ENCODE peak calls at places on chromosome 22, in eight cellular contexts. One of them, this sample, is unnamed.

GRCh38 chr22:39748877-39749276 is 144.7 kb downstream of the ENTHD1 start:
- DNase-seq in testis: no peak
- DNase-seq in thoracic aorta: no peak
- DNase-seq in cardiac muscle cell: no peak
- DNase-seq in neural crest cell: no peak
- DNase-seq in HFF-Myc: peak; percentile 33
- DNase-seq in mesothelial cell of epicardium: no peak
- DNase-seq in NB4: no peak
- DNase-seq in this sample: no peak

GRCh38 chr22:46728470-46728869 is 9.6 kb downstream of the CERK start:
- DNase-seq in thoracic aorta: no peak
- DNase-seq in HFF-Myc: no peak
- DNase-seq in neural crest cell: no peak
- DNase-seq in mesothelial cell of epicardium: no peak
- DNase-seq in testis: peak; percentile 34
- DNase-seq in cardiac muscle cell: no peak
- DNase-seq in NB4: no peak
- DNase-seq in this sample: no peak

GRCh38 chr22:46737976-46738641 is at the start of gene CERK:
- DNase-seq in mesothelial cell of epicardium: peak; percentile 66
- DNase-seq in neural crest cell: peak; percentile 53
- DNase-seq in testis: peak; percentile 70
- DNase-seq in HFF-Myc: no peak
- DNase-seq in thoracic aorta: no peak
- DNase-seq in NB4: peak; percentile 73
- DNase-seq in cardiac muscle cell: peak; percentile 90
- DNase-seq in this sample: peak; percentile 69

GRCh38 chr22:29266564-29267461 is 968 bp downstream of the RHBDD3 start:
- DNase-seq in testis: no peak
- DNase-seq in cardiac muscle cell: peak; percentile 5
- DNase-seq in neural crest cell: no peak
- DNase-seq in NB4: peak; percentile 39
- DNase-seq in HFF-Myc: no peak
- DNase-seq in thoracic aorta: no peak
- DNase-seq in mesothelial cell of epicardium: no peak
- DNase-seq in this sample: peak; percentile 23

GRCh38 chr22:31083923-31084810 is 3.0 kb downstream of the SMTN start:
- DNase-seq in HFF-Myc: no peak
- DNase-seq in neural crest cell: no peak
- DNase-seq in testis: no peak
- DNase-seq in cardiac muscle cell: no peak
- DNase-seq in NB4: peak; percentile 48
- DNase-seq in thoracic aorta: no peak
- DNase-seq in mesothelial cell of epicardium: no peak
- DNase-seq in this sample: no peak

GRCh38 chr22:17777005-17777716 is 2.9 kb upstream of the BID start:
- DNase-seq in HFF-Myc: no peak
- DNase-seq in mesothelial cell of epicardium: no peak
- DNase-seq in thoracic aorta: no peak
- DNase-seq in cardiac muscle cell: no peak
- DNase-seq in testis: no peak
- DNase-seq in neural crest cell: no peak
- DNase-seq in NB4: peak; percentile 81
- DNase-seq in this sample: no peak

GRCh38 chr22:35352214-35353111 is 28.4 kb upstream of the HMOX1 start:
- DNase-seq in testis: peak; percentile 52
- DNase-seq in NB4: peak; percentile 46
- DNase-seq in cardiac muscle cell: peak; percentile 57
- DNase-seq in HFF-Myc: no peak
- DNase-seq in neural crest cell: peak; percentile 21
- DNase-seq in thoracic aorta: peak; percentile 62
- DNase-seq in mesothelial cell of epicardium: no peak
- DNase-seq in this sample: peak; percentile 39

GRCh38 chr22:31185056-31185455 is 25.1 kb downstream of the RNF185 start:
- DNase-seq in thoracic aorta: no peak
- DNase-seq in testis: no peak
- DNase-seq in mesothelial cell of epicardium: no peak
- DNase-seq in neural crest cell: no peak
- DNase-seq in NB4: no peak
- DNase-seq in cardiac muscle cell: no peak
- DNase-seq in HFF-Myc: no peak
- DNase-seq in this sample: no peak

GRCh38 chr22:49023161-49023878 is 804.4 kb downstream of the BRD1 start:
- DNase-seq in thoracic aorta: no peak
- DNase-seq in neural crest cell: no peak
- DNase-seq in testis: no peak
- DNase-seq in NB4: no peak
- DNase-seq in cardiac muscle cell: no peak
- DNase-seq in mesothelial cell of epicardium: no peak
- DNase-seq in HFF-Myc: no peak
- DNase-seq in this sample: no peak

GRCh38 chr22:29956680-29957079 is 73.7 kb downstream of the MTMR3 start:
- DNase-seq in thoracic aorta: no peak
- DNase-seq in HFF-Myc: no peak
- DNase-seq in testis: no peak
- DNase-seq in NB4: no peak
- DNase-seq in cardiac muscle cell: no peak
- DNase-seq in mesothelial cell of epicardium: no peak
- DNase-seq in neural crest cell: no peak
- DNase-seq in this sample: no peak

GRCh38 chr22:49671331-49672012 is 156.2 kb downstream of the BRD1 start:
- DNase-seq in testis: no peak
- DNase-seq in neural crest cell: no peak
- DNase-seq in mesothelial cell of epicardium: no peak
- DNase-seq in NB4: no peak
- DNase-seq in thoracic aorta: no peak
- DNase-seq in HFF-Myc: no peak
- DNase-seq in cardiac muscle cell: no peak
- DNase-seq in this sample: no peak

GRCh38 chr22:46764779-46765485 is 2.5 kb downstream of the TBC1D22A start:
- DNase-seq in neural crest cell: no peak
- DNase-seq in mesothelial cell of epicardium: no peak
- DNase-seq in HFF-Myc: no peak
- DNase-seq in testis: no peak
- DNase-seq in thoracic aorta: no peak
- DNase-seq in NB4: no peak
- DNase-seq in cardiac muscle cell: no peak
- DNase-seq in this sample: no peak

GRCh38 chr22:38397189-38398097 is 57.6 kb downstream of the KCNJ4 start:
- DNase-seq in HFF-Myc: no peak
- DNase-seq in testis: no peak
- DNase-seq in mesothelial cell of epicardium: no peak
- DNase-seq in neural crest cell: no peak
- DNase-seq in thoracic aorta: no peak
- DNase-seq in cardiac muscle cell: peak; percentile 66
- DNase-seq in NB4: peak; percentile 72
- DNase-seq in this sample: peak; percentile 48

GRCh38 chr22:38455530-38456271 is 702 bp upstream of the KCNJ4 start:
- DNase-seq in neural crest cell: peak; percentile 58
- DNase-seq in NB4: no peak
- DNase-seq in testis: peak; percentile 59
- DNase-seq in mesothelial cell of epicardium: peak; percentile 69
- DNase-seq in HFF-Myc: no peak
- DNase-seq in thoracic aorta: no peak
- DNase-seq in cardiac muscle cell: peak; percentile 75
- DNase-seq in this sample: peak; percentile 86

GRCh38 chr22:29310863-29311339 is 4.5 kb downstream of the GAS2L1 start:
- DNase-seq in neural crest cell: peak; percentile 58
- DNase-seq in testis: peak; percentile 96
- DNase-seq in HFF-Myc: peak; percentile 89
- DNase-seq in thoracic aorta: peak; percentile 92
- DNase-seq in NB4: peak; percentile 86
- DNase-seq in mesothelial cell of epicardium: peak; percentile 86
- DNase-seq in cardiac muscle cell: no peak
- DNase-seq in this sample: peak; percentile 84

GRCh38 chr22:37057226-37057625 is 5.7 kb downstream of the KCTD17 start:
- DNase-seq in testis: no peak
- DNase-seq in HFF-Myc: no peak
- DNase-seq in mesothelial cell of epicardium: no peak
- DNase-seq in NB4: no peak
- DNase-seq in neural crest cell: no peak
- DNase-seq in cardiac muscle cell: no peak
- DNase-seq in thoracic aorta: no peak
- DNase-seq in this sample: no peak

GRCh38 chr22:28440517-28441366 is 238.9 kb downstream of the TTC28 start:
- DNase-seq in thoracic aorta: no peak
- DNase-seq in neural crest cell: no peak
- DNase-seq in HFF-Myc: no peak
- DNase-seq in NB4: no peak
- DNase-seq in mesothelial cell of epicardium: no peak
- DNase-seq in cardiac muscle cell: no peak
- DNase-seq in testis: no peak
- DNase-seq in this sample: no peak

GRCh38 chr22:22692707-22693530 is 48.5 kb downstream of the GGTLC2 start:
- DNase-seq in mesothelial cell of epicardium: peak; percentile 75
- DNase-seq in testis: peak; percentile 26
- DNase-seq in HFF-Myc: no peak
- DNase-seq in NB4: peak; percentile 31
- DNase-seq in neural crest cell: no peak
- DNase-seq in thoracic aorta: no peak
- DNase-seq in cardiac muscle cell: no peak
- DNase-seq in this sample: peak; percentile 73
- TF ChIP-seq CTCF in mesothelial cell of epicardium: peak; percentile 62
- TF ChIP-seq CTCF in testis: no peak
- TF ChIP-seq CTCF in HFF-Myc: peak; percentile 76
- TF ChIP-seq CTCF in NB4: peak; percentile 72
- TF ChIP-seq CTCF in neural crest cell: peak; percentile 66
- TF ChIP-seq CTCF in thoracic aorta: no peak
- TF ChIP-seq CTCF in cardiac muscle cell: peak; percentile 46
- TF ChIP-seq CTCF in this sample: peak; percentile 48

GRCh38 chr22:25956801-25957200 is 212.5 kb upstream of the SEZ6L start:
- DNase-seq in neural crest cell: no peak
- DNase-seq in cardiac muscle cell: no peak
- DNase-seq in testis: no peak
- DNase-seq in HFF-Myc: no peak
- DNase-seq in thoracic aorta: no peak
- DNase-seq in mesothelial cell of epicardium: no peak
- DNase-seq in NB4: no peak
- DNase-seq in this sample: no peak

GRCh38 chr22:25962711-25963110 is 206.6 kb upstream of the SEZ6L start:
- DNase-seq in HFF-Myc: no peak
- DNase-seq in thoracic aorta: no peak
- DNase-seq in testis: no peak
- DNase-seq in NB4: no peak
- DNase-seq in cardiac muscle cell: no peak
- DNase-seq in mesothelial cell of epicardium: no peak
- DNase-seq in neural crest cell: no peak
- DNase-seq in this sample: no peak

GRCh38 chr22:25965331-25965730 is 203.9 kb upstream of the SEZ6L start:
- DNase-seq in neural crest cell: no peak
- DNase-seq in cardiac muscle cell: no peak
- DNase-seq in thoracic aorta: no peak
- DNase-seq in NB4: no peak
- DNase-seq in testis: no peak
- DNase-seq in mesothelial cell of epicardium: no peak
- DNase-seq in HFF-Myc: no peak
- DNase-seq in this sample: no peak

GRCh38 chr22:25961699-25962098 is 207.6 kb upstream of the SEZ6L start:
- DNase-seq in testis: no peak
- DNase-seq in neural crest cell: no peak
- DNase-seq in mesothelial cell of epicardium: no peak
- DNase-seq in HFF-Myc: no peak
- DNase-seq in cardiac muscle cell: no peak
- DNase-seq in NB4: no peak
- DNase-seq in thoracic aorta: no peak
- DNase-seq in this sample: no peak

GRCh38 chr22:25960375-25960774 is 208.9 kb upstream of the SEZ6L start:
- DNase-seq in NB4: no peak
- DNase-seq in neural crest cell: no peak
- DNase-seq in mesothelial cell of epicardium: no peak
- DNase-seq in HFF-Myc: no peak
- DNase-seq in testis: no peak
- DNase-seq in cardiac muscle cell: no peak
- DNase-seq in thoracic aorta: no peak
- DNase-seq in this sample: no peak
- TF ChIP-seq CTCF in NB4: no peak
- TF ChIP-seq CTCF in neural crest cell: no peak
- TF ChIP-seq CTCF in mesothelial cell of epicardium: no peak
- TF ChIP-seq CTCF in HFF-Myc: no peak
- TF ChIP-seq CTCF in testis: no peak
- TF ChIP-seq CTCF in cardiac muscle cell: no peak
- TF ChIP-seq CTCF in thoracic aorta: no peak
- TF ChIP-seq CTCF in this sample: no peak

DNA sequence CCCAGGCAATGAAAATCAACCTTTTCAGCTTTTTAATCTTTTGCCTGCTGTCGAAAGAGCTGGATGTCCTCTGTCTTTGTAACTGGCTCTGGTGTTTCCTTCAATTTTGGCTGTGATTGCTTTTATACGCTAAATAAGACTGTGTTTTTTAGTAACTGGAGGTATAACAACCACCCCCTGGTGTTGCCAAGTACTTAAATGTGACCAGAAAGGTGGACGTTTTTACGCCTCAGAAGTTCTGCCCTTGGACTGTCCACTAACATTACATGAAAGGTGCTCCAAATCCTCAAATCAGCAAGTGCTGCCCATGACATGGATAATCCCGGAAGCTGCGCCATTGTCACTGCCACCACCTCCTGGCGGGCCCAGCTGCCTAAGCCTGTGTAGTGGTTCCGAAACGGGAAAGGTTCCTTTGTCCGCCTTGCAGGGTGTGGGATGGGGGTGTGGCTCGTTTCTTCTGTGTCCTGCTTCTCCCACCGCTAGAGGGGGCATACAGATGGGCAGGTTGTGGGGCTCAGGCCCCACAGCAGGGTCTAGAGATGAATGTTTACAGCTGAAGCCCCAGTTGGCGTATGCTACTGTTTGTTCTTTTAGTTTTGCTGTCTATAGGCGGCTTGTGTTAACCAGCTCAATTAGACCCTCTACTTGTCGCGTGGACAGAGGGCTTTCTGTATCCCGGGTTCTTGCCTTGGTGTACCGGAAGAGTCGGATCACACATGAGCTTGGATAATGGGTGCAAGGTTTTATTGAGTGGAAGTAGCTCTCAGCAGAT is 82.2 kb upstream of the SEPTIN5 start:
- DNase-seq in NB4: peak; percentile 77
- DNase-seq in neural crest cell: peak; percentile 42
- DNase-seq in thoracic aorta: no peak
- DNase-seq in cardiac muscle cell: peak; percentile 36
- DNase-seq in testis: peak; percentile 45
- DNase-seq in HFF-Myc: no peak
- DNase-seq in mesothelial cell of epicardium: no peak
- DNase-seq in this sample: peak; percentile 54
- TF ChIP-seq CTCF in NB4: peak; percentile 79
- TF ChIP-seq CTCF in neural crest cell: peak; percentile 56
- TF ChIP-seq CTCF in thoracic aorta: peak; percentile 9
- TF ChIP-seq CTCF in cardiac muscle cell: peak; percentile 69
- TF ChIP-seq CTCF in testis: no peak
- TF ChIP-seq CTCF in HFF-Myc: peak; percentile 76
- TF ChIP-seq CTCF in mesothelial cell of epicardium: peak; percentile 23
- TF ChIP-seq CTCF in this sample: peak; percentile 47

DNA sequence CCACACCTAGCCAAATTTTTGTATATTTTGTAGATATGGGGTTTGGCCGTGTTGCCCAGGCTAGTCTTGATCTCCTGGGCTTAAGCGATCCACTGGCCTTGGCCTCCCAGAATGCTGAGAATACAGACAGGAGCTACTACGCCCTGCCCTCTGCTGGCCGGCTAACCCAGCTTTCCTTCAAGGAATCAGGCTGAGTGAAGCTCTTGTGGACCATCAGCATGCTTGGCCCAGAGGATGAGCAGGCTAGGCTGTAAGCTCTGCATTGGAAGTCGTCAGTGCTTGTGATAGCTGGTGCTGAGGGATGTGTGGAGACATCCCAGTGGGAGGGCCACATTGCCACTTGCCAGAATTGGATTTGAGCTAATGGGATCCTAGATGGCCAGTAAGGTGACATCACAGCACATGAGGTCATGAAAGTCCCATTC is 60.6 kb downstream of the MED15 start:
- DNase-seq in HFF-Myc: no peak
- DNase-seq in neural crest cell: no peak
- DNase-seq in thoracic aorta: no peak
- DNase-seq in testis: peak; percentile 70
- DNase-seq in mesothelial cell of epicardium: no peak
- DNase-seq in NB4: no peak
- DNase-seq in cardiac muscle cell: no peak
- DNase-seq in this sample: no peak
- TF ChIP-seq CTCF in HFF-Myc: peak; percentile 70
- TF ChIP-seq CTCF in neural crest cell: peak; percentile 38
- TF ChIP-seq CTCF in thoracic aorta: no peak
- TF ChIP-seq CTCF in testis: no peak
- TF ChIP-seq CTCF in mesothelial cell of epicardium: no peak
- TF ChIP-seq CTCF in NB4: no peak
- TF ChIP-seq CTCF in cardiac muscle cell: peak; percentile 52
- TF ChIP-seq CTCF in this sample: no peak

This sample was measured in nephron progenitor cell.